ENCODE peak calls at places on chromosomes 11 and 22, in five cellular contexts. M is left ventricle myocardium inferior; A is CD8-positive, alpha-beta memory T cell; J is CD4-positive, CD25-positive, alpha-beta regulatory T cell; T is PC-3. E is an unnamed sample. For H3K4me1, the result is how much of the 10 kb centered on the place peaks cover.

GRCh38 chr11:45289369-45289768 is 3.2 kb upstream of the SYT13 start:
- DNase-seq in T (peak), A (no peak), M (no peak), J (no peak), E (no peak)

GRCh38 chr22:27835446-27835845 is 33.9 kb upstream of the MN1 start:
- DNase-seq in T (no peak), J (no peak), A (no peak), M (no peak), E (no peak)

GRCh38 chr11:118917488-118918127 is 8.1 kb downstream of the BCL9L start:
- DNase-seq in J (peak), M (peak), A (peak), T (peak), E (no peak)

GRCh38 chr11:7486731-7487130 is 1.4 kb downstream of the OLFML1 start:
- DNase-seq in M (no peak), T (no peak), J (no peak), A (no peak), E (no peak)

GRCh38 chr11:72820439-72821139 is 6.4 kb downstream of the ATG16L2 start:
- DNase-seq in A (no peak), M (no peak), T (no peak), J (no peak), E (no peak)

GRCh38 chr11:6646040-6646439 is 9.6 kb downstream of the DCHS1 start:
- DNase-seq in M (peak), A (no peak), T (no peak), J (no peak), E (no peak)

GRCh38 chr11:29616611-29617010 is 400.2 kb downstream of the KCNA4 start:
- DNase-seq in A (no peak), J (no peak), M (no peak), T (no peak), E (no peak)

GRCh38 chr11:2667940-2668339 is 31.9 kb downstream of the KCNQ1OT1 start:
- DNase-seq in J (no peak), M (no peak), T (no peak), A (no peak), E (no peak)

GRCh38 chr11:27039873-27040272 is 742 bp upstream of the BBOX1 start:
- DNase-seq in A (no peak), M (no peak), T (no peak), J (no peak), E (no peak)

GRCh38 chr11:15309296-15309695 is 194.6 kb downstream of the INSC start:
- DNase-seq in J (no peak), M (no peak), A (no peak), T (no peak), E (no peak)

GRCh38 chr22:21702094-21702493 is 33.5 kb downstream of the YPEL1 start:
- DNase-seq in J (no peak), T (no peak), A (no peak), M (no peak), E (no peak)

GRCh38 chr11:70270877-70271634 is 566 bp downstream of the PPFIA1 start:
- DNase-seq in T (peak), A (peak), M (peak), J (no peak), E (no peak)

GRCh38 chr11:15735711-15736110 is 620.6 kb downstream of the SOX6 start:
- DNase-seq in J (no peak), T (no peak), M (no peak), A (no peak), E (no peak)

GRCh38 chr11:78929092-78929905 is 354.6 kb upstream of the NARS2 start:
- DNase-seq in T (no peak), J (no peak), M (no peak), A (no peak), E (peak)

GRCh38 chr22:19974935-19975706 is 33.5 kb upstream of the TXNRD2 start:
- DNase-seq in A (no peak), J (no peak), M (no peak), T (peak), E (no peak)

GRCh38 chr22:23824476-23825245 is 14.1 kb downstream of the DERL3 start:
- DNase-seq in J (no peak), A (no peak), M (no peak), T (no peak), E (no peak)

GRCh38 chr11:11036185-11037161 is 178.6 kb upstream of the ZBED5 start:
- DNase-seq in J (peak), A (peak), M (no peak), T (peak), E (peak)

GRCh38 chr22:19663821-19664325 is 50.4 kb upstream of the SEPTIN5 start:
- DNase-seq in M (peak), J (no peak), T (no peak), A (no peak), E (no peak)

GRCh38 chr11:19844806-19845205 is 132.2 kb downstream of the NAV2 start:
- DNase-seq in J (no peak), M (no peak), A (no peak), T (no peak), E (no peak)

GRCh38 chr22:38246692-38247091 is 26.1 kb downstream of the TMEM184B start:
- DNase-seq in T (no peak), A (no peak), M (peak), J (no peak), E (no peak)

GRCh38 chr11:88059326-88059725 is 115.9 kb downstream of the RAB38 start:
- DNase-seq in J (no peak), M (no peak), T (peak), A (no peak), E (no peak)

GRCh38 chr11:63641727-63642126 is 27.5 kb upstream of the PLAAT3 start:
- DNase-seq in A (no peak), M (no peak), J (no peak), T (no peak), E (no peak)

GRCh38 chr11:114125959-114126358 is 66.4 kb downstream of the ZBTB16 start:
- DNase-seq in A (no peak), M (no peak), J (no peak), T (no peak), E (no peak)

DNA sequence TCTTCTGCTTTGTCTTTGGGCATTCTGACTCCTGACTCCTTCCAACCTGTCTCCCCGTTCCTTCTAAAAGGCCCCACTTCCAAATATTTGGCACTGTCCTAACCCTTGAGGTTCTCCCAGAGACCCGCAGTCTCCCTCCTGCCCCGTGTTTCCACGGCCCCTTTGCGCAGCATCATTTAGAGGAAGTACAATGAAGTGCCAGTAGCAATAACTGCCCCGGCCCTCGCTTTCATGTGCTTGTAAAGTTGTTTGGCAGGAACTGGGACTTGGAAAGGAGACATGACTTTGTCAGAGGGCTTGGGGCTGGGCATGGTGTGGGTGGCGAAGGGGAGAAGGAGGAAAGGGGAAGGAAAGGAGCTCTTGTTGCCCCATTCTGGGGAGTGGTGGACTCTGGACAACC is 2.6 kb downstream of the CD44 start:
- DNase-seq in M (peak), A (no peak), T (peak), J (no peak), E (no peak)
- H3K27ac ChIP-seq in M (peak), A (peak), T (peak), J (peak), E (no peak)

DNA sequence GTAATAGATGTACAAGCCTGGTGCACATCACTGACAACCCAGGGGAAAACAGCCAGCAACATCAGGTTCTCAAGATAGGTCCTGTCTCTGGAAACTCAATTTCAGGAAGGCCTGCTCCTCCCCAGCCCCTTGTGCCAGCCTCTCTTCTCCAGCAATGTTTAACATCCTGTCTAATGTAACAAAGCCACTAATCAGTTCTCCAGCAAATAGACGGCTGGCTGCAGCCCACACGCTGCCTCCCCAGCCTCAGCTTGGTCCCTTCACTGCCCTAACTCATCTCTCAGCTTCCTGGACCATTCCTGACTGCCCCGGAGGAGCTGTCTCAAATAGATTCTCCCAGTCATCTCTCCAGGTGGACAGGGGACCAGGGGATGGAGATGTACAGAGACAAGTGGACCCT is 37.8 kb downstream of the RPL27A start:
- DNase-seq in J (no peak), M (no peak), T (peak), A (no peak), E (no peak)
- H3K4me1 ChIP-seq in J (under half), M (half or more), T (half or more), A (under half), E (under half)

GRCh38 chr11:86804871-86805415 is 4.6 kb downstream of the PRSS23 start:
- DNase-seq in T (no peak), J (no peak), A (no peak), M (no peak), E (no peak)
- H3K4me3 ChIP-seq in T (no peak), J (no peak), A (no peak), M (no peak), E (no peak)

DNA sequence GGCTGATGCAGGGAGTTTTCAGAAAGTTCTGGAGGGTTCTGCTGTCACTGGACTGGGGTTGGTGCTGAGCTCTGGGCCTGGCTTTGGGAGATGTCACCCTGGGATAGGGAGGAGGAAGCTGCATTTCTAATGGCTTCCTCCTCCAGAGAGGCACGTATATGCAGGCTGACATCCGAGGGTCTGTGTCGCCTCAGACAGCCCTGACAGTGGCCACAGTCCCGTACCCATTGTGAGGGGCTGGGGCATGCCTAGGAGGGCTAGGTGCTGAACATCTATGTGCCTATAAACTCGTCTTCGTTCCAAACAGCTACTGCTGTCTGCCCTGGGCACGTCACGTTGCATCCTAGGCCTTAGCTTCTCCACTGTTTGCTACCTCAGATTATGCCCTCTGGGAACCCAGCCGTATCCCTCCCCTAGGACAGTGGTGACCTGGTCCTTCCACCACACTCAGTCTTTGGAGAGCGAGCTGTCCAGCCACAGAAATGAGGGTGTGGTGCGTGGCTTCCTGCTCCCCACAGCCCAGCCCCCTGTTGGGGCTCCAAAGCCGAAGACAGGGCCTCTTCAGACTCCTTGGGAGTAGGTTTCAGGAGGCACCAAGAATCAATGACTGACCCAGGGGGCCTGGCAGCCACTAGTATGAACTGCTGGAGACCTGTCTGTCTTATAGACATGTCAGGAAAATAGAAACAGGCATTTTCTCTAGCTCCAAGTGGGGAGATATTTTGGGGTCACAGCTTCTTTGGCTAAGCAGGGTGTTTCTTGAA is 26.4 kb downstream of the ADAMTS15 start:
- DNase-seq in T (no peak), M (no peak), A (no peak), J (no peak), E (no peak)
- H3K27ac ChIP-seq in T (no peak), M (peak), A (no peak), J (no peak), E (no peak)

DNA sequence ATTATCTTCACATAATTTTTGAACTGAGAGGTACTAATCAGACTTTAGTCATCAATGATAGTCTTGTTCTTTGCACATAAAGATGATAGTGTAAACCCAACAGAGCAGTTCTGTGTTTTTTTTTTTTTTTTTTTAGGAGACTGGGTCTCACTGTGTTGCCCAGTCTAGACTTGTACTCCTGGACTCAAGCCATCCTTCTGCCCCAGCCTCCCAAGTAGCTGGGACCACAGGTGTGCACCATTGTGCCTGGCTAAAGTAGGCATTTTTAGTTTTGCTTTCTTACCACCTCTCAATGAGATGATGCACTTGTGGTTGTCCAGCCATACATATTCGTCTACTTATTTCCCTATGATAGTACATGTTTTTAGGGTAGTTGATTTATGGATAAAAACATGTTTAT is 50.6 kb downstream of the MTMR3 start:
- DNase-seq in M (no peak), A (no peak), T (no peak), J (no peak), E (no peak)
- H3K4me1 ChIP-seq in M (half or more), A (under half), T (under half), J (under half), E (under half)

GRCh38 chr11:124674168-124674517 is 439 bp downstream of the SPA17 start:
- DNase-seq in J (no peak), M (no peak), T (no peak), A (no peak), E (no peak)

GRCh38 chr11:124672531-124673215 is 866 bp downstream of the SIAE start:
- DNase-seq in M (no peak), T (no peak), J (no peak), A (no peak), E (no peak)

GRCh38 chr11:124676386-124676785 is 2.7 kb downstream of the SPA17 start:
- DNase-seq in T (no peak), J (no peak), M (no peak), A (no peak), E (no peak)

GRCh38 chr11:124673333-124674167 is at the start of the genes SIAE and SPA17:
- DNase-seq in A (peak), M (peak), J (peak), T (peak), E (no peak)

GRCh38 chr11:124674571-124674970 is 867 bp downstream of the SPA17 start:
- DNase-seq in M (no peak), J (no peak), A (no peak), T (no peak), E (no peak)
- H3K4me3 ChIP-seq in M (peak), J (no peak), A (peak), T (peak), E (peak)

E was measured in iPS DF 6.9.